ENCODE peak calls at places on chromosomes 7 and 10, in nine cellular contexts. R, U, V, L, G, K, Z, D and N are unnamed samples.

GRCh38 chr10:124604214-124605000 is 139.8 kb downstream of the FAM53B start:
- DNase-seq in K (peak), L (no peak), V (peak), D (no peak), R (no peak), U (no peak), Z (no peak), G (no peak), N (no peak)

GRCh38 chr7:158252837-158253669 is 334.6 kb downstream of the PTPRN2 start:
- DNase-seq in L (peak), Z (peak), R (no peak), U (no peak), D (peak), K (peak), G (no peak), V (peak), N (peak)

GRCh38 chr10:78203915-78204818 is 170.5 kb downstream of the RPS24 start:
- DNase-seq in U (no peak), L (no peak), K (no peak), G (no peak), Z (no peak), D (no peak), V (peak), R (no peak), N (no peak)

GRCh38 chr7:74183653-74184450 is 9.7 kb downstream of the EIF4H start:
- DNase-seq in Z (no peak), D (no peak), G (no peak), R (no peak), V (peak), U (peak), K (peak), L (no peak), N (no peak)

GRCh38 chr7:81725003-81725402 is 44.8 kb downstream of the HGF start:
- DNase-seq in K (no peak), D (no peak), U (no peak), G (no peak), V (no peak), Z (no peak), L (no peak), R (no peak), N (no peak)

GRCh38 chr10:43322769-43323168 is 48.7 kb upstream of the FXYD4 start:
- DNase-seq in L (peak), U (peak), K (peak), Z (peak), D (peak), R (peak), V (peak), G (peak), N (peak)

GRCh38 chr7:94089806-94090205 is 85.7 kb upstream of the BET1 start:
- DNase-seq in D (no peak), L (no peak), V (no peak), G (no peak), K (no peak), Z (no peak), R (no peak), U (no peak), N (no peak)

GRCh38 chr10:132593900-132594876 is 56.6 kb downstream of the INPP5A start:
- DNase-seq in D (no peak), R (no peak), K (no peak), L (no peak), U (no peak), V (no peak), Z (no peak), G (no peak), N (no peak)

GRCh38 chr10:77351386-77351785 is 286.2 kb downstream of the KCNMA1 start:
- DNase-seq in V (no peak), R (no peak), L (no peak), Z (no peak), U (peak), K (no peak), G (no peak), D (no peak), N (no peak)

GRCh38 chr7:157671358-157672255 is 334.8 kb downstream of the DNAJB6 start:
- DNase-seq in D (no peak), U (no peak), K (peak), L (no peak), V (no peak), G (no peak), R (peak), Z (peak), N (peak)

GRCh38 chr7:36400606-36401005 is 10.9 kb downstream of the ANLN start:
- DNase-seq in R (no peak), U (no peak), D (no peak), Z (no peak), G (no peak), L (no peak), K (no peak), V (no peak), N (no peak)

DNA sequence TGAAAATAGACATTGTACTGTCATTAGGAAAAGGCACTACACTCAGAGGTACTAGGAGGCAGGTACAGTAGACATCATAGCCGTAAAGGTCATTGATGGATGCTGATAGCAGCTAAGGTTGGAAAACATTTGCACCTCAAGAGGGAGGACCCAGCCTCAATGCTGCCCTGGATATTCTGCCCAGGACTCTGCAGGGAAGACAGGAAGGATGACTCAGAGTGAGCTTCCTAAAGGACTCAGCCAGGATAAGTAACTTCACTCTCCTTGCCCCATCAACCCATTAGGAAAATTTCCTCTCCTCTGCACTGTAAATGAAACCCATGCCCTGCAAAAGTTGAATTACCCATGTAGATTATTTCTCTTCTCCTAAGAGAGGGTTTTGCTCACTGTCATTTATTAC is 617.9 kb upstream of the MKI67 start:
- DNase-seq in U (no peak), L (no peak), Z (no peak), R (no peak), D (no peak), K (no peak), V (no peak), G (no peak), N (no peak)
- TF ChIP-seq EP300 in U (no peak), L (no peak), Z (no peak), R (no peak), D (no peak), K (no peak), V (no peak), G (no peak), N (no peak)

DNA sequence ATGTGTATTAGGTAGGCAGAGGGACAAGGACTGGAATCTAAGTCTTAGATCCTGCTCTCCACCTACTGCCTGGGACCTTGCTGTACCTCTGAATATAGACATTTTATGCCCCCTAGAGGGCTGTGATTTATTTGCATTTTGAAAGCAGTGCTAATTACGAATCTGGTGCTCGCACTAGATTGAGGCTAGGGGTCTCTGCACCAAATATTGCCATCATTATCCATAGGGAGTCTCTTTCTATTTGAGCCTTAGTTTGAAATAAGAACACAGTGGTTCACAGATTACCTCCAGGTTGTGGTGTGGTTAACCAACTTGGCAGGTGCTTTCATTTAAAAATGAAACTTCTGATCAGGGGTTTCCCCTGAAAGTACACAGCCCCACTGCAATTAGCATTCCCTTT is 41.8 kb downstream of the CNNM1 start:
- DNase-seq in G (no peak), U (peak), V (peak), Z (no peak), D (no peak), L (no peak), R (no peak), K (no peak), N (no peak)
- TF ChIP-seq CTCF in G (peak), U (peak), V (peak), Z (no peak), D (no peak), L (no peak), R (no peak), K (no peak), N (peak)

GRCh38 chr10:128095753-128096469 is 30.3 kb downstream of the MKI67 start:
- DNase-seq in V (no peak), K (no peak), U (no peak), D (no peak), L (no peak), G (no peak), Z (no peak), R (no peak), N (no peak)
- TF ChIP-seq EP300 in V (no peak), K (no peak), U (no peak), D (no peak), L (no peak), G (no peak), Z (no peak), R (no peak), N (no peak)

DNA sequence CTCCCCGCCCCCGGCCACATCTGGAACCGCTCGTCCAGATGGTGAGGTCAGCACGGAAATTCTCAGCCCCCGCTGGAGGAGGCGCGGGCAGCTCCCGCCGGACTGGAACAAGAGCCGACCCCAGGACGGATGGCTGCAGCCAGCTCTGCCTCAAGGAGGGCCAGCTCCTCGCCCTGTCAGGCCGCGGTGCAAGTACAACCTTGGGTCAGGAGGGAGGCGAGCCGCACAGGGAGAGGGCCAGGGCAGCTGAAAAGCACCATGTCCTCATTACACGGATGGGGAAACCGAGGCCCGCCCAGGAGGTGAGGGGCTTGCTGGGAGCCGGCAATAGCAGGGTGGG is 3.8 kb upstream of the GRIFIN start:
- DNase-seq in D (no peak), L (no peak), K (no peak), V (no peak), R (no peak), G (no peak), Z (no peak), U (no peak), N (peak)
- TF ChIP-seq CTCF in D (no peak), L (no peak), K (no peak), V (no peak), R (no peak), G (no peak), Z (no peak), U (no peak), N (no peak)

GRCh38 chr7:22255834-22256233 is 101.1 kb downstream of the RAPGEF5 start:
- DNase-seq in V (no peak), Z (no peak), K (no peak), D (peak), U (no peak), L (no peak), R (no peak), G (no peak), N (no peak)
- TF ChIP-seq EP300 in V (no peak), Z (no peak), K (no peak), D (no peak), U (no peak), L (no peak), R (no peak), G (no peak), N (no peak)

GRCh38 chr7:134632937-134633540 is 13.6 kb upstream of the BPGM start:
- DNase-seq in U (peak), G (no peak), V (peak), L (no peak), K (no peak), Z (no peak), R (no peak), D (no peak), N (no peak)
- TF ChIP-seq CTCF in U (peak), G (peak), V (peak), L (peak), K (no peak), Z (no peak), R (peak), D (no peak), N (peak)